ENCODE peak calls at places on chromosome X, in ten cellular contexts. J is activated CD4-positive, CD25-positive, alpha-beta regulatory T cell treated with anti-CD3 and anti-CD28 coated beads, Interleukin-2, amount 50 U/mL, for 16 hours; T is NCI-H446 treated with DMSO at 0.1 percent for 48 hours; N is sigmoid colon; K is NB4; C is A673; M is NCI-H1048; Y is SK-N-DZ; A is retina; I is mesothelial cell of epicardium. P is an unnamed sample.

GRCh38 chrX:133580630-133581029 is 165.3 kb upstream of the GPC4 start:
- DNase-seq in A (no peak), N (no peak), T (peak), K (no peak), M (no peak), Y (no peak), C (no peak), J (no peak), I (no peak), P (no peak)

GRCh38 chrX:72029473-72030411 is 102.0 kb downstream of the RTL5 start:
- DNase-seq in A (peak), J (no peak), T (no peak), I (no peak), Y (peak), K (no peak), N (peak), M (no peak), C (peak), P (peak)

GRCh38 chrX:40055495-40055894 is 42.3 kb downstream of the BCOR start:
- DNase-seq in Y (no peak), C (no peak), I (no peak), N (no peak), K (no peak), A (no peak), T (no peak), M (no peak), J (no peak), P (no peak)

GRCh38 chrX:39199429-39199828 is 398.2 kb downstream of the MID1IP1 start:
- DNase-seq in J (no peak), I (no peak), C (no peak), N (no peak), T (no peak), A (no peak), K (peak), Y (no peak), M (no peak), P (no peak)

GRCh38 chrX:111363741-111364140 is 48.3 kb downstream of the DCX start:
- DNase-seq in A (no peak), J (no peak), M (no peak), Y (no peak), K (no peak), N (no peak), I (no peak), C (no peak), T (no peak), P (no peak)

GRCh38 chrX:39829965-39830364 is 267.8 kb downstream of the BCOR start:
- DNase-seq in T (no peak), K (no peak), J (no peak), Y (no peak), A (no peak), I (no peak), M (no peak), C (no peak), N (no peak), P (no peak)

GRCh38 chrX:16665089-16665488 is 15.1 kb downstream of the S100G start:
- DNase-seq in N (no peak), K (no peak), J (no peak), C (peak), T (no peak), M (no peak), I (no peak), Y (no peak), A (no peak), P (no peak)

GRCh38 chrX:40005290-40006011 is 92.3 kb downstream of the BCOR start:
- DNase-seq in M (no peak), C (no peak), N (no peak), K (no peak), T (no peak), I (no peak), Y (no peak), A (peak), J (no peak), P (no peak)

GRCh38 chrX:42093756-42094155 is 170.4 kb upstream of the CASK start:
- DNase-seq in I (no peak), T (no peak), M (no peak), K (no peak), J (no peak), N (no peak), C (no peak), A (no peak), Y (no peak), P (no peak)

GRCh38 chrX:133005038-133005437 is 46.6 kb upstream of the HS6ST2 start:
- DNase-seq in C (peak), K (peak), I (no peak), M (no peak), N (no peak), A (peak), J (no peak), Y (peak), T (no peak), P (no peak)

GRCh38 chrX:45758319-45758718 is 557.6 kb upstream of the DIPK2B start:
- DNase-seq in Y (no peak), A (no peak), M (no peak), C (no peak), I (no peak), N (no peak), J (no peak), T (no peak), K (peak), P (no peak)

GRCh38 chrX:13469963-13470679 is 99.3 kb upstream of the EGFL6 start:
- DNase-seq in I (no peak), M (no peak), Y (no peak), N (no peak), C (no peak), J (no peak), K (no peak), T (no peak), A (no peak), P (no peak)

GRCh38 chrX:80747832-80748231 is 61.8 kb downstream of the BRWD3 start:
- DNase-seq in K (no peak), I (no peak), C (no peak), A (no peak), T (no peak), Y (no peak), N (no peak), M (no peak), J (no peak), P (no peak)

GRCh38 chrX:51421972-51422371 is 74.4 kb downstream of the NUDT11 start:
- DNase-seq in M (no peak), T (no peak), N (no peak), C (no peak), A (no peak), Y (no peak), K (no peak), J (no peak), I (no peak), P (no peak)

P was measured in NCI-H460.